ENCODE peak calls at places on chromosomes 5 and 9, in four cellular contexts. One of them, this sample, is unnamed.

GRCh38 chr5:95989283-95990048 is 27.8 kb upstream of the ELL2 start:
- DNase-seq in SK-N-SH: no peak
- DNase-seq in IMR-90: no peak
- DNase-seq in GM23338: no peak
- DNase-seq in this sample: no peak

GRCh38 chr5:160846642-160847041 is 5.4 kb downstream of the ATP10B start:
- DNase-seq in SK-N-SH: no peak
- DNase-seq in GM23338: no peak
- DNase-seq in IMR-90: no peak
- DNase-seq in this sample: no peak

GRCh38 chr5:56175465-56175864 is 57.7 kb downstream of the ANKRD55 start:
- DNase-seq in IMR-90: peak; percentile 84
- DNase-seq in SK-N-SH: no peak
- DNase-seq in GM23338: peak; percentile 62
- DNase-seq in this sample: peak; percentile 48

GRCh38 chr5:180799194-180799593 is 3.4 kb downstream of the MGAT1 start:
- DNase-seq in GM23338: peak; percentile 81
- DNase-seq in SK-N-SH: no peak
- DNase-seq in IMR-90: no peak
- DNase-seq in this sample: peak; percentile 49

GRCh38 chr5:59119480-59119879 is 536.6 kb downstream of the RAB3C start:
- DNase-seq in IMR-90: no peak
- DNase-seq in GM23338: no peak
- DNase-seq in SK-N-SH: no peak
- DNase-seq in this sample: no peak

GRCh38 chr9:96302021-96302420 is at the start of gene HSD17B3:
- DNase-seq in SK-N-SH: no peak
- DNase-seq in GM23338: no peak
- DNase-seq in IMR-90: peak; percentile 20
- DNase-seq in this sample: no peak

GRCh38 chr5:24183941-24184340 is 460.8 kb downstream of the CDH10 start:
- DNase-seq in SK-N-SH: no peak
- DNase-seq in IMR-90: no peak
- DNase-seq in GM23338: no peak
- DNase-seq in this sample: peak; percentile 27

GRCh38 chr9:14343236-14343947 is 29.5 kb upstream of the NFIB start:
- DNase-seq in IMR-90: no peak
- DNase-seq in GM23338: no peak
- DNase-seq in SK-N-SH: peak; percentile 16
- DNase-seq in this sample: no peak

GRCh38 chr9:36815566-36816348 is 218.3 kb downstream of the PAX5 start:
- DNase-seq in IMR-90: no peak
- DNase-seq in GM23338: no peak
- DNase-seq in SK-N-SH: no peak
- DNase-seq in this sample: no peak

GRCh38 chr9:78821126-78821822 is 524.3 kb downstream of the PSAT1 start:
- DNase-seq in IMR-90: peak; percentile 42
- DNase-seq in GM23338: peak; percentile 68
- DNase-seq in SK-N-SH: peak; percentile 55
- DNase-seq in this sample: peak; percentile 65

GRCh38 chr9:88991066-88992030 is at the start of gene S1PR3:
- DNase-seq in IMR-90: no peak
- DNase-seq in SK-N-SH: peak; percentile 94
- DNase-seq in GM23338: peak; percentile 77
- DNase-seq in this sample: peak; percentile 36

GRCh38 chr5:180988011-180988410 is 635 bp upstream of the BTNL3 start:
- DNase-seq in GM23338: no peak
- DNase-seq in SK-N-SH: no peak
- DNase-seq in IMR-90: no peak
- DNase-seq in this sample: no peak

GRCh38 chr9:34254141-34254913 is 74.7 kb downstream of the KIF24 start:
- DNase-seq in GM23338: no peak
- DNase-seq in IMR-90: peak; percentile 79
- DNase-seq in SK-N-SH: no peak
- DNase-seq in this sample: peak; percentile 87

GRCh38 chr9:87892956-87893355 is 10.3 kb downstream of the SPATA31E1 start:
- DNase-seq in IMR-90: no peak
- DNase-seq in GM23338: no peak
- DNase-seq in SK-N-SH: no peak
- DNase-seq in this sample: no peak

GRCh38 chr5:115626444-115626823 is 598 bp upstream of the TMED7 start:
- DNase-seq in GM23338: no peak
- DNase-seq in SK-N-SH: no peak
- DNase-seq in IMR-90: peak; percentile 62
- DNase-seq in this sample: no peak

GRCh38 chr5:85049020-85049419 is 664.3 kb upstream of the EDIL3 start:
- DNase-seq in SK-N-SH: no peak
- DNase-seq in IMR-90: peak; percentile 70
- DNase-seq in GM23338: peak; percentile 82
- DNase-seq in this sample: peak; percentile 77

GRCh38 chr9:104233366-104233765 is 139.3 kb downstream of the SMC2 start:
- DNase-seq in IMR-90: no peak
- DNase-seq in GM23338: no peak
- DNase-seq in SK-N-SH: no peak
- DNase-seq in this sample: peak; percentile 11

GRCh38 chr9:34553511-34554021 is 30.8 kb upstream of the ENHO start:
- DNase-seq in SK-N-SH: peak; percentile 78
- DNase-seq in GM23338: no peak
- DNase-seq in IMR-90: no peak
- DNase-seq in this sample: no peak

GRCh38 chr9:81665514-81665838 is 23.9 kb downstream of the TLE1 start:
- DNase-seq in GM23338: peak; percentile 73
- DNase-seq in IMR-90: no peak
- DNase-seq in SK-N-SH: no peak
- DNase-seq in this sample: no peak

GRCh38 chr5:128669803-128670202 is 131.8 kb upstream of the FBN2 start:
- DNase-seq in GM23338: no peak
- DNase-seq in SK-N-SH: no peak
- DNase-seq in IMR-90: no peak
- DNase-seq in this sample: peak; percentile 66

GRCh38 chr9:4904322-4905134 is 80.5 kb upstream of the JAK2 start:
- DNase-seq in SK-N-SH: no peak
- DNase-seq in GM23338: no peak
- DNase-seq in IMR-90: peak; percentile 74
- DNase-seq in this sample: peak; percentile 89

GRCh38 chr5:108561416-108562204 is 179.7 kb upstream of the FBXL17 start:
- DNase-seq in GM23338: peak; percentile 62
- DNase-seq in IMR-90: peak; percentile 30
- DNase-seq in SK-N-SH: no peak
- DNase-seq in this sample: no peak

GRCh38 chr5:7519564-7519963 is 123.6 kb downstream of the ADCY2 start:
- DNase-seq in GM23338: no peak
- DNase-seq in SK-N-SH: no peak
- DNase-seq in IMR-90: no peak
- DNase-seq in this sample: no peak

GRCh38 chr5:36688722-36689121 is 82.3 kb downstream of the SLC1A3 start:
- DNase-seq in IMR-90: peak; percentile 4
- DNase-seq in GM23338: peak; percentile 75
- DNase-seq in SK-N-SH: no peak
- DNase-seq in this sample: peak; percentile 57

GRCh38 chr5:7393921-7394799 is 1.8 kb upstream of the ADCY2 start:
- DNase-seq in GM23338: no peak
- DNase-seq in SK-N-SH: no peak
- DNase-seq in IMR-90: no peak
- DNase-seq in this sample: no peak

GRCh38 chr9:32581512-32582143 is 8.7 kb upstream of the NDUFB6 start:
- DNase-seq in SK-N-SH: peak; percentile 60
- DNase-seq in GM23338: peak; percentile 86
- DNase-seq in IMR-90: peak; percentile 67
- DNase-seq in this sample: peak; percentile 77

GRCh38 chr5:167511-167910 is 23.8 kb upstream of the LRRC14B start:
- DNase-seq in SK-N-SH: no peak
- DNase-seq in GM23338: no peak
- DNase-seq in IMR-90: peak; percentile 14
- DNase-seq in this sample: no peak

GRCh38 chr5:134438268-134438622 is 26.6 kb upstream of the CDKN2AIPNL start:
- DNase-seq in IMR-90: peak; percentile 90
- DNase-seq in SK-N-SH: no peak
- DNase-seq in GM23338: no peak
- DNase-seq in this sample: peak; percentile 32

GRCh38 chr9:120729796-120730195 is 15.5 kb upstream of the MEGF9 start:
- DNase-seq in GM23338: peak; percentile 76
- DNase-seq in IMR-90: no peak
- DNase-seq in SK-N-SH: no peak
- DNase-seq in this sample: peak; percentile 4
- TF ChIP-seq CTCF in GM23338: peak; percentile 78
- TF ChIP-seq CTCF in IMR-90: no peak
- TF ChIP-seq CTCF in SK-N-SH: peak; percentile 28
- TF ChIP-seq CTCF in this sample: peak; percentile 34

GRCh38 chr5:148224131-148224742 is 14.1 kb upstream of the MARCOL start:
- DNase-seq in SK-N-SH: no peak
- DNase-seq in IMR-90: no peak
- DNase-seq in GM23338: no peak
- DNase-seq in this sample: peak; percentile 95

DNA sequence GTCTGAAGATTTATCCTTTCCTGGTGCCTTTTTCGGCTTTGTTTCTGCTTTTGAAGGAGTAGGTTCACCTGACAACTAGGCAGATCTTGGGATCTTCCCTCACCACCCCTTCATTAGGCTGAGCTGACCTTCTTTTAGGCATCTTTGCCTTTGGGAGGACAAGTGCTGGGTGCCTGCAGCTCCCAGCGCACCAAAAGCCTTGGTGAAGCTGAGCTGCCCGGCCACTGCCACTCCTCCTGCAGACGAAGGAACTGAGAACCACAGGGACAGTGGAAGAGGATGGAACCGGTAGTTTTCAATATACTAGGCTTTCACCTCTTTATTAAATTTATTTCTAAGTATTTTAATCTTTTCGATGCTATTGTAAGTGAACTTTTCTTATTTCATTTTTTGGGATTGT is 16.8 kb upstream of the MARCOL start:
- DNase-seq in SK-N-SH: no peak
- DNase-seq in GM23338: peak; percentile 7
- DNase-seq in IMR-90: no peak
- DNase-seq in this sample: no peak
- H2AFZ ChIP-seq in SK-N-SH: no peak overlapping the region
- H2AFZ ChIP-seq in GM23338: no peak overlapping the region
- H2AFZ ChIP-seq in IMR-90: no peak overlapping the region
- H2AFZ ChIP-seq in this sample: no peak overlapping the region

GRCh38 chr9:98191615-98192502 is 578 bp downstream of the CORO2A start:
- DNase-seq in GM23338: peak; percentile 60
- DNase-seq in SK-N-SH: peak; percentile 77
- DNase-seq in IMR-90: no peak
- DNase-seq in this sample: peak; percentile 9

GRCh38 chr9:98191210-98191609 is 1.2 kb downstream of the CORO2A start:
- DNase-seq in SK-N-SH: no peak
- DNase-seq in GM23338: no peak
- DNase-seq in IMR-90: no peak
- DNase-seq in this sample: no peak

GRCh38 chr9:98190757-98191105 is 1.7 kb downstream of the CORO2A start:
- DNase-seq in GM23338: no peak
- DNase-seq in SK-N-SH: no peak
- DNase-seq in IMR-90: no peak
- DNase-seq in this sample: no peak

GRCh38 chr9:98193336-98193944 is 1.0 kb upstream of the CORO2A start:
- DNase-seq in GM23338: no peak
- DNase-seq in IMR-90: no peak
- DNase-seq in SK-N-SH: no peak
- DNase-seq in this sample: no peak

DNA sequence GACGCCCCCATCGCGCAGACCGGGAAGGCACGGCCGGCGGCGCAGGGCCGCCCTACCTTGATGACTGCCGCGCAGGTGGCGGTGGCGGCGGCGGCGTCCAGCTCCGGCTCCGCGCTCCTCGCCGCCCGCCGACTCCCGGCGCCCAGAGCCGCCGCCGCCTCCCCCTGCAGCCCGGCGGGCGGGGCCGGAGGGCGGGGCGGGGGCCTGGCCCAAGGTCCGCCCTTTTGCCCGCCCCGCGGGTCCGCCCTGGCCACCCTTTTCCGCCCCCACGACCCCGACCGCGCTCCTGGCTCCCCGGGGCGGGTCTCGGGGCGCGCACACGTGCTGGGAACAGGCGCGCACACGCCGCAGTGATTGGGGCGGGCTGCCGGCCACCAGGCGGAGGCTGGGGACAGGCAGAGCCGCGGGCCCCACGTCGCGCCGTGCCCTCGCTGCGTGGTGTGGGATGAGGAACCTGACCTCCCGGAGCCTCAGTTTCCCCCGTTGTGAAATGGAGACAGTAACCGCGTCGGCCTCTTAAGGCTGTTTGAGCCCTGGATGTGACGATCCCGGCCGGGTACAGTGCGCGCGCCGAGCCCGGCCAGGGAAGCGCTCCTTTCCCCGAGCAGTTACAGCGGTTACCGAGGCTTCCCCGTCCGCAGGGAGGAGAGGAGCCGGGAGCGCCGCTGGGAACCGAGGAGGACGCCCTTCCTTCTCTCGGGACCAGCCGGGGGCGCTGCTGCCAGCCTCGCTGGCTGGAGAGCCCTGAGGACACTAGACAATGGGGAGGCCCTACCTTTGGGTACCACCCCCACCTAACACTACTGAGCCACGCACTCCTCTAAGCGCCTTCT is at the start of gene CORO2A:
- DNase-seq in GM23338: peak; percentile 91
- DNase-seq in IMR-90: peak; percentile 63
- DNase-seq in SK-N-SH: peak; percentile 98
- DNase-seq in this sample: peak; percentile 67
- TF ChIP-seq CTCF in GM23338: peak; percentile 51
- TF ChIP-seq CTCF in IMR-90: peak; percentile 59
- TF ChIP-seq CTCF in SK-N-SH: peak; percentile 57
- TF ChIP-seq CTCF in this sample: peak; percentile 51

DNA sequence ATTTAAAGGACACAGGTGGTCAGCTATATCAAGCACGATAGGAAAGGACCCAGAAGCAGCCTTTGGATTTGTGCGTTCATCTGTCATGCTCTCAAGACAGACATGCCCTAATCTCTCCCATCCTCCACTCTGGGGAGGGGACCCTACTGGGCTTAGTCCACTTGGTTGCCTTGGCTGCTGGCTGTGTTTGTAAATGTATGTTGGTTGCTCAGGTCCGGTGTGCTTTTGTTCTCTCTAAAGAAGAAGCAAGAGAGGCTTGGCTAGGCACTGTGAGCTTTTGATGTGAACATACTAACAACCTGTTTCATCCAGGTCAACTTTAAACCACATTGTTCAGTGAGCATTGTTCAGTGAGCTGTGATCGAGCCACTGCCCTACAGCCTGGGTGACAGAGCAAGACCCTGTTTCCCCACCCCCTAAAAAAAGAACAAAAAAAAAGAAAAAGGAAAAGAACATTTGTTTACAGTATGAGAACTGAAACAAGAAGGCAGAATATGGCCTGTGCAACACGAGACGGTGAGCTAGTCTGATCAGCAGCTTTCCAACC is 228.2 kb downstream of the ARHGAP26 start:
- DNase-seq in IMR-90: no peak
- DNase-seq in SK-N-SH: no peak
- DNase-seq in GM23338: no peak
- DNase-seq in this sample: no peak
- H2AFZ ChIP-seq in IMR-90: no peak overlapping the region
- H2AFZ ChIP-seq in SK-N-SH: no peak overlapping the region
- H2AFZ ChIP-seq in GM23338: no peak overlapping the region
- H2AFZ ChIP-seq in this sample: no peak overlapping the region